ENCODE peak calls at places on chromosomes 13 and 19, in six cellular contexts. S is upper lobe of right lung, Q is colonic mucosa, I is Caco-2, X is pancreas, U is heart right ventricle. N is an unnamed sample.

GRCh38 chr13:20000062-20000552 is 41.6 kb downstream of the ZMYM2 start:
- DNase-seq in I (no peak), Q (no peak), X (no peak), S (no peak), U (no peak), N (no peak)

GRCh38 chr19:52336976-52337375 is 933 bp downstream of the ZNF610 start:
- DNase-seq in U (no peak), S (no peak), X (no peak), I (no peak), Q (no peak), N (no peak)

GRCh38 chr13:40637644-40638043 is 28.8 kb downstream of the FOXO1 start:
- DNase-seq in X (no peak), U (no peak), I (no peak), S (no peak), Q (peak; percentile 63), N (no peak)

GRCh38 chr13:41682001-41682400 is 224.7 kb downstream of the RGCC start:
- DNase-seq in U (no peak), I (no peak), X (no peak), S (no peak), Q (no peak), N (no peak)

GRCh38 chr13:76799696-76800095 is 86.5 kb downstream of the KCTD12 start:
- DNase-seq in I (no peak), X (no peak), S (no peak), U (no peak), Q (no peak), N (no peak)

GRCh38 chr19:14101003-14101545 is 10.5 kb upstream of the SAMD1 start:
- DNase-seq in S (no peak), Q (no peak), U (no peak), X (no peak), I (no peak), N (no peak)

GRCh38 chr19:4023600-4024398 is 16.3 kb downstream of the PIAS4 start:
- DNase-seq in X (no peak), I (no peak), U (peak; percentile 58), S (peak; percentile 63), Q (no peak), N (no peak)

GRCh38 chr13:28492527-28493367 is 2.2 kb downstream of the FLT1 start:
- DNase-seq in U (no peak), Q (no peak), S (no peak), X (no peak), I (no peak), N (no peak)

GRCh38 chr13:101007245-101007644 is 332.6 kb upstream of the TMTC4 start:
- DNase-seq in X (no peak), S (no peak), Q (no peak), U (no peak), I (no peak), N (no peak)
- TF ChIP-seq CTCF in X (no peak), S (no peak), Q (no peak), U (no peak), I (no peak), N (no peak)

GRCh38 chr19:45517641-45518468 is 10.6 kb downstream of the VASP start:
- DNase-seq in Q (no peak), I (no peak), X (no peak), U (no peak), S (no peak), N (no peak)
- H3K4me1 ChIP-seq in Q (peaks cover 39% of the 10 kb centered on the region), I (peaks cover 24% of the 10 kb centered on the region), X (peaks cover 16% of the 10 kb centered on the region), U (peaks cover 31% of the 10 kb centered on the region), S (peaks cover 23% of the 10 kb centered on the region), N (no peaks in the 10 kb centered on the region)

GRCh38 chr13:57424379-57424778 is 207.2 kb upstream of the PCDH17 start:
- DNase-seq in S (no peak), Q (no peak), X (no peak), U (no peak), I (no peak), N (no peak)
- H3K4me3 ChIP-seq in S (no peak overlapping the region), Q (no peak overlapping the region), X (no peak overlapping the region), U (no peak overlapping the region), I (no peak overlapping the region), N (no peak overlapping the region)

GRCh38 chr19:46902402-46902766 is 41.6 kb downstream of the ARHGAP35 start:
- DNase-seq in S (no peak), X (no peak), Q (no peak), I (peak; percentile 61), U (no peak), N (no peak)
- TF ChIP-seq CTCF in S (no peak), X (no peak), Q (no peak), I (no peak), U (no peak), N (no peak)

DNA sequence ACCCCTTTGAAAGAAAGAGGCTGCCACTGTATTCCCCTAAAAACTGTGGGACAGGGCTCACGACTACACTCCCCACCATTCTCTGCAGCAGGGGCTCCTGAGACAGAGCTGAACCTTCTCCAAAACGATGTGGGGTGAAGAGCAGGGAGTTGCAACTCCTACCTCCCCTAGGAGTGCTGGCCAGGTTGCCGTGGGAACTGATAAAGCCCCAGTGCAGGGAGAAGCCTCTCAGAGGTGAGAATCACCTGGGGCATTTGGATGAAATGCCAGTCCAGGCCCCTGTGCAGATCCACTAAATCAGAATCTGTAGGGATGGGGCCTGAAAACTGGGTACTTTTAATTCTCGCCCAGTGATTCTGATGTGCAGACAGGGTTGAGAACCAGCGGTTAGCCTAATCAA is 945 bp downstream of the DHRS12 start:
- DNase-seq in S (no peak), Q (peak; percentile 36), X (peak; percentile 53), I (peak; percentile 32), U (no peak), N (no peak)
- H3K4me1 ChIP-seq in S (peaks cover 35% of the 10 kb centered on the region), Q (peaks cover 13% of the 10 kb centered on the region), X (peaks cover 45% of the 10 kb centered on the region), I (peaks cover 8% of the 10 kb centered on the region), U (peaks cover 43% of the 10 kb centered on the region), N (peaks cover 4% of the 10 kb centered on the region)

DNA sequence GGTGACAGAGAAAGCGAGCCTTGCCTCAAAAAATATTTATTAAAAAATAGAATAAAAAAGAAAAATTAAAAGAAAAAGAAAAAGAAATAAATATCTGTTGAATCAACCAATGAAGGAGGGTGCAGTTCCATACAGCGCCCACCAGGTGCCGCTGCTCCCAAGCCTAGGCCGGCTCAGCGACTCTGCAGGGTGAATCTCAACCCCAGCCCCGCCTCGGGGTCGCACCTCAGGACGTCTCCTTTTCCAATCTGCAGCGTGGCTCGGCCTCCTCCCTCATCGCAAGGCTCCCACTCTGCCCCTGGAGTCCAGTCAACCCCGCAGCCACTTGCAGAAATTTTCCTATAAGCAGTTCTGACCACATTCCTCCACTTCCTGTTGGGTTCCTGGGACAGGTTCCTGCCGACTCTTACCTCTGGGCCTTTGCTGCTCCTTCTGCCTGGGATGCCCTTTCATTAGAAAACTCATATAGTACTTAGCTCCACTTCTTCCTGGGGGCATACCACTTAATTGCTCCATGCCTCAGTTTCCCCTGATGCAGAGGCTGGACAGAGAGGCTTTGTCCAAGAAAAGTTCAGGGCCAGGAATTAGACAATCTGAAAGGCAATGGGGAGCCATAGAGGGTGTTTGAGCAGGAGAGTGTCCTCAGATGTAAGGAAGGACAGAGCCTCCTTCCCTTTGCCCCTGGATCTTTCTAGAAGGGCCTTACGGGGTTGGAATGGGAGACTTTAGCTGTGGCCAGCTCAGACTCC is 24.3 kb downstream of the NFILZ start:
- DNase-seq in X (peak; percentile 41), I (peak; percentile 55), S (peak; percentile 80), Q (peak; percentile 35), U (peak; percentile 58), N (peak; percentile 38)
- H3K4me3 ChIP-seq in X (no peak overlapping the region), I (no peak overlapping the region), S (no peak overlapping the region), Q (no peak overlapping the region), U (no peak overlapping the region), N (no peak overlapping the region)

N was measured in uterus.